ENCODE peak calls at places on chromosomes 5 and 9, in four cellular contexts. V is A172, Q is fibroblast of pulmonary artery, L is B cell. W is an unnamed sample.

GRCh38 chr9:127077658-127077975 is 44.8 kb downstream of the ANGPTL2 start:
- DNase-seq in V (no peak), Q (no peak), L (no peak), W (no peak)

GRCh38 chr5:172573986-172574844 is 66.8 kb upstream of the NEURL1B start:
- DNase-seq in V (no peak), Q (no peak), L (no peak), W (no peak)

GRCh38 chr5:14663734-14664269 is 716 bp upstream of the OTULIN start:
- DNase-seq in V (peak), Q (peak), L (no peak), W (peak)

GRCh38 chr9:117927354-117927753 is 223.2 kb downstream of the TLR4 start:
- DNase-seq in V (no peak), Q (no peak), L (no peak), W (no peak)

GRCh38 chr5:88145603-88146467 is 122.8 kb downstream of the TMEM161B start:
- DNase-seq in V (no peak), Q (peak), L (no peak), W (no peak)

GRCh38 chr5:138439537-138440225 is 824 bp downstream of the REEP2 start:
- DNase-seq in V (peak), Q (no peak), L (no peak), W (no peak)

GRCh38 chr5:73625314-73625904 is 587 bp upstream of the ARHGEF28 start:
- DNase-seq in V (no peak), Q (peak), L (no peak), W (no peak)

GRCh38 chr5:58378613-58379385 is 81.1 kb downstream of the PLK2 start:
- DNase-seq in V (no peak), Q (peak), L (no peak), W (no peak)

GRCh38 chr9:91360551-91361293 is 996 bp downstream of the AUH start:
- DNase-seq in V (no peak), Q (no peak), L (peak), W (no peak)

GRCh38 chr9:34506623-34507022 is 16.2 kb downstream of the ENHO start:
- DNase-seq in V (no peak), Q (no peak), L (no peak), W (no peak)

GRCh38 chr9:129726322-129727160 is 26.3 kb downstream of the PTGES start:
- DNase-seq in V (peak), Q (peak), L (no peak), W (peak)

GRCh38 chr5:92372766-92373165 is 989.6 kb upstream of the ARRDC3 start:
- DNase-seq in V (no peak), Q (no peak), L (no peak), W (no peak)

GRCh38 chr5:27308151-27308550 is 269.8 kb upstream of the CDH9 start:
- DNase-seq in V (peak), Q (no peak), L (no peak), W (no peak)

GRCh38 chr9:134287591-134288518 is 38.4 kb upstream of the RXRA start:
- DNase-seq in V (no peak), Q (no peak), L (no peak), W (no peak)

GRCh38 chr5:179354305-179354882 is 9.1 kb upstream of the ADAMTS2 start:
- DNase-seq in V (no peak), Q (no peak), L (no peak), W (no peak)

GRCh38 chr5:1959231-1959630 is 76.5 kb upstream of the IRX4 start:
- DNase-seq in V (no peak), Q (no peak), L (no peak), W (no peak)

GRCh38 chr5:95843733-95844223 is 21.3 kb upstream of the GLRX start:
- DNase-seq in V (no peak), Q (peak), L (no peak), W (no peak)

GRCh38 chr5:98768160-98769005 is 5.1 kb upstream of the RGMB start:
- DNase-seq in V (peak), Q (peak), L (no peak), W (peak)

GRCh38 chr5:34738381-34738780 is 82.3 kb downstream of the RAI14 start:
- DNase-seq in V (no peak), Q (peak), L (no peak), W (no peak)

GRCh38 chr5:91397791-91398190 is 14.7 kb upstream of the ARRDC3 start:
- DNase-seq in V (no peak), Q (no peak), L (no peak), W (no peak)

GRCh38 chr9:115182264-115182663 is 64.3 kb upstream of the TNC start:
- DNase-seq in V (no peak), Q (no peak), L (no peak), W (no peak)

GRCh38 chr5:64958757-64959391 is 190.1 kb downstream of the CWC27 start:
- DNase-seq in V (peak), Q (peak), L (no peak), W (no peak)

GRCh38 chr9:12497790-12498189 is 195.4 kb upstream of the TYRP1 start:
- DNase-seq in V (no peak), Q (no peak), L (no peak), W (no peak)

GRCh38 chr9:116383956-116384355 is 230.4 kb downstream of the PAPPA start:
- DNase-seq in V (no peak), Q (no peak), L (no peak), W (no peak)

GRCh38 chr5:93721045-93721444 is 20.4 kb downstream of the POU5F2 start:
- DNase-seq in V (no peak), Q (no peak), L (no peak), W (peak)

GRCh38 chr9:4141201-4141750 is 158.6 kb downstream of the GLIS3 start:
- DNase-seq in V (no peak), Q (no peak), L (no peak), W (no peak)

GRCh38 chr9:852539-852938 is 11.0 kb downstream of the DMRT1 start:
- DNase-seq in V (no peak), Q (no peak), L (no peak), W (no peak)

GRCh38 chr5:179008667-179009066 is 13.5 kb upstream of the GRM6 start:
- DNase-seq in V (no peak), Q (peak), L (no peak), W (no peak)

GRCh38 chr5:172403191-172403794 is 51.0 kb downstream of the SH3PXD2B start:
- DNase-seq in V (no peak), Q (peak), L (no peak), W (no peak)

GRCh38 chr9:6024035-6024554 is 8.7 kb upstream of the RANBP6 start:
- DNase-seq in V (no peak), Q (no peak), L (peak), W (peak)

GRCh38 chr9:33263936-33264472 is 504 bp downstream of the BAG1 start:
- DNase-seq in V (no peak), Q (no peak), L (peak), W (peak)